ENCODE peak calls at places on chromosomes 13 and 19, in eight cellular contexts. D is WTC11, U is IMR-90, V is AG04450, G is sigmoid colon, N is HFF-Myc, B is GM13976, A is endothelial cell of umbilical vein. Y is an unnamed sample.

GRCh38 chr13:48222358-48223015 is 10.5 kb upstream of the ITM2B start:
- DNase-seq in D (no peak), U (peak), V (no peak), G (peak), N (no peak), B (no peak), A (no peak), Y (no peak)

GRCh38 chr13:113298001-113298945 is 1.2 kb downstream of the LAMP1 start:
- DNase-seq in D (no peak), U (no peak), V (no peak), G (no peak), N (no peak), B (no peak), A (peak), Y (peak)

GRCh38 chr13:78595819-78596700 is 7.3 kb downstream of the POU4F1 start:
- DNase-seq in D (peak), U (no peak), V (no peak), G (no peak), N (no peak), B (peak), A (no peak), Y (no peak)

GRCh38 chr13:44191504-44192171 is 182.0 kb upstream of the SERP2 start:
- DNase-seq in D (peak), U (peak), V (no peak), G (no peak), N (peak), B (peak), A (peak), Y (peak)

GRCh38 chr13:46288570-46289259 is 77.0 kb downstream of the LRRC63 start:
- DNase-seq in D (no peak), U (peak), V (no peak), G (no peak), N (no peak), B (peak), A (peak), Y (no peak)

GRCh38 chr19:35757231-35757748 is 461 bp upstream of the HSPB6 start:
- DNase-seq in D (no peak), U (peak), V (peak), G (peak), N (no peak), B (no peak), A (peak), Y (peak)

GRCh38 chr13:75693227-75693626 is 57.1 kb downstream of the LMO7 start:
- DNase-seq in D (no peak), U (no peak), V (no peak), G (no peak), N (no peak), B (no peak), A (no peak), Y (no peak)

GRCh38 chr19:4722671-4723464 is 774 bp downstream of the DPP9 start:
- DNase-seq in D (no peak), U (peak), V (no peak), G (no peak), N (no peak), B (peak), A (peak), Y (peak)

GRCh38 chr13:66532845-66533244 is 697.3 kb downstream of the PCDH9 start:
- DNase-seq in D (no peak), U (no peak), V (no peak), G (no peak), N (no peak), B (no peak), A (no peak), Y (no peak)

GRCh38 chr19:32671883-32672282 is 3.1 kb downstream of the ANKRD27 start:
- DNase-seq in D (no peak), U (no peak), V (no peak), G (no peak), N (no peak), B (no peak), A (no peak), Y (no peak)

GRCh38 chr19:6849876-6850275 is 37.5 kb upstream of the ADGRE1 start:
- DNase-seq in D (no peak), U (no peak), V (no peak), G (no peak), N (no peak), B (no peak), A (peak), Y (no peak)

GRCh38 chr13:43428545-43429287 is 358.1 kb downstream of the ENOX1 start:
- DNase-seq in D (no peak), U (no peak), V (no peak), G (no peak), N (no peak), B (no peak), A (no peak), Y (no peak)

GRCh38 chr13:60165391-60166099 is 1.8 kb upstream of the DIAPH3 start:
- DNase-seq in D (no peak), U (peak), V (peak), G (no peak), N (peak), B (no peak), A (no peak), Y (no peak)

GRCh38 chr13:50449465-50449864 is 394.0 kb downstream of the DLEU7 start:
- DNase-seq in D (no peak), U (no peak), V (no peak), G (no peak), N (no peak), B (no peak), A (peak), Y (no peak)

GRCh38 chr13:38262211-38262610 is 87.4 kb upstream of the UFM1 start:
- DNase-seq in D (no peak), U (no peak), V (no peak), G (no peak), N (no peak), B (no peak), A (no peak), Y (no peak)

GRCh38 chr19:38685666-38686529 is 38.4 kb downstream of the ACTN4 start:
- DNase-seq in D (no peak), U (peak), V (no peak), G (no peak), N (no peak), B (no peak), A (peak), Y (peak)

GRCh38 chr19:3656747-3657394 is 30.3 kb upstream of the CACTIN start:
- DNase-seq in D (no peak), U (no peak), V (no peak), G (no peak), N (no peak), B (no peak), A (no peak), Y (no peak)
- TF ChIP-seq CTCF in D (no peak), U (no peak), V (no peak), G (no peak), N (no peak), B (no peak), A (no peak), Y (no peak)

DNA sequence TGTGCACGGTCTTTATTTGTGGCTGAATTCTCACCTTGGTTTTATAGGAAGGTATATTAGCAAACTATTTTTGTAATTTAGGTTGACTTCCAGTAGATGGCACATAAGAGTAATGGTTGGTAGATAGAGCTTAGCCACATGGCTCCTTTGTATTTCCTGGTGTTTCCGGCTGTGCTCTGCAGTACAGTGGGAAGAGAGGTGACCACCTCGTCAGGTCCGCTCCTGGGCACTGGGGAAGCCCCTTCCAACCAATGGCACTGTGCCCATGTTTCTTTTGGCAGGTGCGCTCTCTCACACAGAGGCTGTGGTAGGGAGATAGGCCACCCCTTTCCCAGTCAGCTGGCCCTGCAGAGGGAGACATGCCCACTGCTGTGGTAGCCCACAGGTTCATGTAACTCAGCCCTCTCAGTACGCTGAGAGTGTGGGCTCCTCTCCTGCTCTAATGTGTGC is 74.3 kb upstream of the ATP12A start:
- DNase-seq in D (no peak), U (peak), V (no peak), G (no peak), N (no peak), B (no peak), A (no peak), Y (no peak)
- TF ChIP-seq CTCF in D (no peak), U (peak), V (peak), G (no peak), N (peak), B (peak), A (no peak), Y (peak)

GRCh38 chr13:20037908-20038307 is 79.4 kb downstream of the ZMYM2 start:
- DNase-seq in D (no peak), U (no peak), V (no peak), G (no peak), N (no peak), B (no peak), A (no peak), Y (no peak)

GRCh38 chr13:20033486-20033885 is 75.0 kb downstream of the ZMYM2 start:
- DNase-seq in D (no peak), U (no peak), V (no peak), G (no peak), N (no peak), B (no peak), A (no peak), Y (no peak)

DNA sequence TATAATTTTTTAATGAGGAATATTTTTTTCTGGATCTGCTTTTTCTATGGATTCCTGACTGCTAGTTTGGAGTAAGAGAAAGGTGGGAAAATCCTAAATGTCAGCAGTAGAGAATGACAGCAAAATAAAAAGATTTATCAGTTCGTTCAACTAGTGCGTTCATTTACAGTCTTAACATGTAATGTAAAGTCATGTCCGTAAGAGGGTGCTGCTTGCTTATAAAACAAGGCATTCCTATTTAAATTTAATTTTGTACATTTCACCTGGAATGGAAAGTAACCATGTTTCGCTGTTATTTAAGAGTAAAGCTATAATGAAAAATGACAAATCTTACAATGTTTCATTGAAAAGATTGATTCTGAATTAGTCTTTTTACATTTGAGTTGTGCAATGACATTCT is 76.6 kb downstream of the ZMYM2 start:
- DNase-seq in D (no peak), U (no peak), V (no peak), G (no peak), N (no peak), B (no peak), A (no peak), Y (no peak)
- TF ChIP-seq CTCF in D (no peak), U (no peak), V (peak), G (no peak), N (no peak), B (no peak), A (no peak), Y (no peak)

GRCh38 chr19:18320865-18321728 is 1.8 kb downstream of the LSM4 start:
- DNase-seq in D (no peak), U (no peak), V (no peak), G (no peak), N (no peak), B (no peak), A (peak), Y (no peak)

GRCh38 chr19:18322318-18322758 is 538 bp downstream of the LSM4 start:
- DNase-seq in D (peak), U (peak), V (no peak), G (no peak), N (no peak), B (peak), A (peak), Y (peak)

GRCh38 chr19:18319591-18320135 is 3.2 kb downstream of the LSM4 start:
- DNase-seq in D (no peak), U (no peak), V (no peak), G (no peak), N (no peak), B (no peak), A (no peak), Y (no peak)

GRCh38 chr19:18321729-18322091 is 1.2 kb downstream of the LSM4 start:
- DNase-seq in D (no peak), U (peak), V (no peak), G (no peak), N (no peak), B (no peak), A (no peak), Y (peak)

GRCh38 chr19:18322759-18323460 is at the start of gene LSM4:
- DNase-seq in D (peak), U (peak), V (peak), G (peak), N (peak), B (peak), A (peak), Y (peak)
- TF ChIP-seq CTCF in D (no peak), U (peak), V (peak), G (no peak), N (no peak), B (peak), A (peak), Y (peak)

DNA sequence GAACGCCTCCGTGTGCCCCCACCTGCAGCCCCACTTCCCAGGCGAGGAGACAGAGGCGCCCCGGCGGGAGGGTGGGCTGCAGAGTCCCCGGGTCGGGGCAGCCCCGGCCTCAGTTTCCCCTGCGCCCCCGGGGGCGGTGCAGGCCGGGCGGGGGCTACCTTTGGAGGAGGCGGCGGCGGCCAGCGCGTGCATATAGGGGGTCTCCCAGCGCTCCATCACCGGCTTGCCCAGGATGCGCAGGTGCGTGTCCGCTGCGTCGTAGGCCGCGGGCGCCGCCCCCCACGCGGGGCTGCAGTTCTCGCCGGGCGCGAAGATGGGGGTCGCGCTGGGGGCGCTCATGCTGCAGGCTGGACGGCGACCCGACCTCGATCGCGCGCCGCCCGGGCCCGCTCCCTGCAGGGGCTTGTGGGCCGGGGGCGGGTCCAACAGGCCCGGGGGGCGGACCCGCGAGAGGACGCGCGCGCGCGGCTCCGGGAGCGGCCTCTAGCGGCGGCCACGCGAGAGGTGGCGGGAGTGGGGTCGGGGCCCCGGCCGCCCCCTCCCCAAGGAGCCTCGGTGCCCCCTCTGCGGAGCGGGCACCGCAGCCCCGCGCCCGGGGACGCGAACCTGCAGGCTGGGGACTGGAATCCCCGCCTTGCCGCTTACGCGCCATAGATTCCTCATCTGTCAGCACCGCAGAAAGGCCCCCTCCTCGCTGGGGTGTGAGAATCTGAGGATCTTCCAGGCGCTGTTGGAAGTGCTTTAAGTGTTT is at the start of gene GAMT:
- DNase-seq in D (peak), U (no peak), V (no peak), G (no peak), N (no peak), B (peak), A (peak), Y (peak)
- TF ChIP-seq CTCF in D (no peak), U (peak), V (peak), G (peak), N (peak), B (peak), A (peak), Y (peak)

DNA sequence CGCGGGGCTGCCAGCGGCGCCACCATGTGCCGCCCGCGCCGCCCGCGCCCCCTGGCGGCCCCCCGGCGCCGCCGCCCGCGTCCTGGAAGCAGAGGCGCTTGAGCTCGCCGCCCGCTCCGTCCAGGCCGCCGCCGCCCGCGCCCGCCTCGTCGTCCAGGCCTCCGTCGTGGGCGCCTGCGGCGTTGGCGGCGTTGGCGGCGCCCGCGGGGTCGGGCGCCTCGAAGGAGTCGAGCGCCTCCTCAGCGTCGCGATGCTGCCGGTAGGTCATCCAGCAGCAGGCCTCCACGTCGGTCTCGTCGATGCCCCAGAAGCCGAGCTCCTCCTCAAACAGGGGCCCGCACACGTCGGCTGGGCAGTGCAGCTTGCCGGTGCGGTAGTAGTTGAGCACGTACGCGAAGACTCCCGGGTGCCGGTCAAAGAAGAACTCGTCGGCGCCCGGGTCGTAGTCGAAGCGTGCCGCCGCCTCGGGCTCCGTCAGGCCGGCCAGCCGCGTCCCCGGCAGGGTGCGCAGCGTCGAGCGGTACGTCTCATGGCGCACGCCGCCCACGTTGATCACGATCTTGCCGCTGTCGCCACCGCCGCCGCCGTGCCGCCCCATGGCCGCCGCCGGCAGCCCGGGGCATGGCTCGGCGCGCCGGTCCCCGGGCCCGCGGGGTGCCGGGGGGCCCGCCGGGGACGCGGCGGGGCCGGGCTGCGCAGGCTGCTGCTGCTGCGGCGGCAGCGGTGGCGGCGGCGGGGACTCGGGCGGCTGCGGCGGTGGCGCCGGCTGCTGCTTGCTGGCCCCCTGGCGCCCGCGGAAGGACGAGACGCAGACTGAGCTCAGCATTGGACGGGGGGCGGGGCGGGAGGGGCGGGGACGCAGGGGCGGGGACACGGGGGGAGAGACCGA is 676 bp downstream of the KCNC3 start:
- DNase-seq in D (peak), U (no peak), V (no peak), G (no peak), N (no peak), B (peak), A (peak), Y (peak)
- TF ChIP-seq CTCF in D (no peak), U (no peak), V (no peak), G (no peak), N (no peak), B (peak), A (peak), Y (no peak)

DNA sequence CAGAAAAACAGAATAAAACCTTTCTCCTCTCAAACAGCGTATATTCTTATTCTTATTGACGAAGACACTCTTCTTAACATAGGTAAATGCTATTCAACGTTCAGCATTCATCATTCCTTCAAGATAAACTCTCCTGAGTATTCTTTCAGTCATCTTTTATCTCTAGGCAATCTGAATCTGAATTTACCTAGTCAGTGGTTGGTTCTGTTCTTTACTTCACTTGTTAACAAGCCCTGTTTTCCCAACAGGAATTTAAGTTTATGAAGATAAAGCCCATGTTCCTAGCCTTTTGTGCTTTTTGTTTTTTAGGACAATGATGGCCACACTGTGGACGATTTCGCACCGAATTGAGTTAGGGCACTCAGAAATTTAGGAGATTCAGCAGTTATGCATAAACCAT is 3.2 kb downstream of the ELF1 start:
- DNase-seq in D (no peak), U (no peak), V (no peak), G (no peak), N (no peak), B (no peak), A (no peak), Y (no peak)
- TF ChIP-seq CTCF in D (no peak), U (no peak), V (no peak), G (no peak), N (no peak), B (no peak), A (no peak), Y (no peak)

GRCh38 chr13:49253310-49253709 is 5.6 kb downstream of the CDADC1 start:
- DNase-seq in D (no peak), U (no peak), V (no peak), G (no peak), N (no peak), B (no peak), A (no peak), Y (no peak)

GRCh38 chr13:49246850-49247721 is 639 bp upstream of the CDADC1 start:
- DNase-seq in D (no peak), U (no peak), V (no peak), G (no peak), N (no peak), B (no peak), A (no peak), Y (no peak)

GRCh38 chr13:49248433-49249002 is 793 bp downstream of the CDADC1 start:
- DNase-seq in D (no peak), U (peak), V (no peak), G (no peak), N (no peak), B (peak), A (peak), Y (peak)

GRCh38 chr13:49247722-49248432 is at the start of gene CDADC1:
- DNase-seq in D (peak), U (peak), V (peak), G (peak), N (peak), B (peak), A (peak), Y (peak)
- TF ChIP-seq CTCF in D (no peak), U (peak), V (no peak), G (no peak), N (no peak), B (no peak), A (no peak), Y (no peak)

GRCh38 chr19:45637890-45638667 is 1.1 kb downstream of the EML2 start:
- DNase-seq in D (no peak), U (peak), V (no peak), G (no peak), N (no peak), B (no peak), A (no peak), Y (no peak)

GRCh38 chr19:45640849-45641273 is 1.7 kb upstream of the EML2 start:
- DNase-seq in D (peak), U (no peak), V (no peak), G (no peak), N (no peak), B (no peak), A (no peak), Y (peak)

GRCh38 chr19:45641274-45642105 is 2.3 kb upstream of the EML2 start:
- DNase-seq in D (peak), U (peak), V (no peak), G (peak), N (peak), B (peak), A (peak), Y (peak)

GRCh38 chr19:45636902-45637301 is 2.3 kb downstream of the EML2 start:
- DNase-seq in D (no peak), U (no peak), V (no peak), G (no peak), N (no peak), B (no peak), A (no peak), Y (no peak)

GRCh38 chr19:45638930-45639729 is at the start of gene EML2:
- DNase-seq in D (peak), U (no peak), V (no peak), G (no peak), N (no peak), B (peak), A (peak), Y (peak)
- TF ChIP-seq CTCF in D (no peak), U (no peak), V (peak), G (no peak), N (peak), B (no peak), A (peak), Y (no peak)

GRCh38 chr13:27203854-27204253 is 32.2 kb upstream of the USP12 start:
- DNase-seq in D (no peak), U (peak), V (no peak), G (no peak), N (no peak), B (no peak), A (peak), Y (peak)
- TF ChIP-seq CTCF in D (no peak), U (peak), V (peak), G (no peak), N (no peak), B (peak), A (peak), Y (no peak)